ENCODE peak calls at places on chromosomes 16 and 17, in seven cellular contexts. R, P, K, C, H, L and X are unnamed samples.
A peak's percentile ranks its signal among the peaks of the same experiment; 100 is the strongest.

GRCh38 chr16:73337897-73338296 is 290.0 kb upstream of the ZFHX3 start:
- DNase-seq in C (no peak), P (no peak), L (no peak), H (no peak), R (no peak), K (no peak), X (no peak)

GRCh38 chr17:71398706-71399620 is 721.9 kb upstream of the SOX9 start:
- DNase-seq in L (no peak), H (no peak), C (no peak), K (no peak), R (no peak), P (no peak), X (no peak)

GRCh38 chr16:1763521-1764511 is 7.5 kb downstream of the NME3 start:
- DNase-seq in R (peak; percentile 75), L (no peak), C (no peak), H (no peak), K (no peak), P (no peak), X (no peak)

GRCh38 chr17:16322636-16323035 is 30.6 kb downstream of the CENPV start:
- DNase-seq in C (no peak), P (no peak), L (no peak), K (no peak), H (no peak), R (no peak), X (no peak)

GRCh38 chr16:17289050-17289449 is 181.7 kb downstream of the XYLT1 start:
- DNase-seq in P (no peak), C (no peak), L (no peak), H (no peak), R (no peak), K (no peak), X (no peak)

GRCh38 chr17:20926532-20926931 is 116.3 kb downstream of the USP22 start:
- DNase-seq in P (no peak), R (no peak), H (no peak), C (no peak), K (no peak), L (no peak), X (no peak)

GRCh38 chr17:39823407-39824054 is 40.6 kb downstream of the IKZF3 start:
- DNase-seq in R (no peak), P (no peak), K (no peak), L (no peak), H (no peak), C (no peak), X (no peak)

GRCh38 chr16:59060212-59060611 is 326.1 kb upstream of the GOT2 start:
- DNase-seq in P (no peak), H (no peak), L (no peak), K (no peak), C (no peak), R (no peak), X (no peak)

GRCh38 chr16:59633996-59634579 is 900.0 kb upstream of the GOT2 start:
- DNase-seq in C (no peak), P (no peak), R (no peak), K (no peak), L (no peak), H (no peak), X (no peak)

GRCh38 chr17:48961516-48962233 is 6.7 kb downstream of the GIP start:
- DNase-seq in R (no peak), K (peak; percentile 78), H (no peak), C (peak; percentile 86), P (no peak), L (no peak), X (no peak)

GRCh38 chr17:44499722-44500121 is 3.5 kb downstream of the GPATCH8 start:
- DNase-seq in P (no peak), R (no peak), C (no peak), H (no peak), L (no peak), K (no peak), X (no peak)

GRCh38 chr16:57618306-57619132 is 9.9 kb upstream of the ADGRG1 start:
- DNase-seq in H (no peak), K (no peak), C (no peak), P (peak; percentile 43), R (no peak), L (peak; percentile 78), X (peak; percentile 64)

DNA sequence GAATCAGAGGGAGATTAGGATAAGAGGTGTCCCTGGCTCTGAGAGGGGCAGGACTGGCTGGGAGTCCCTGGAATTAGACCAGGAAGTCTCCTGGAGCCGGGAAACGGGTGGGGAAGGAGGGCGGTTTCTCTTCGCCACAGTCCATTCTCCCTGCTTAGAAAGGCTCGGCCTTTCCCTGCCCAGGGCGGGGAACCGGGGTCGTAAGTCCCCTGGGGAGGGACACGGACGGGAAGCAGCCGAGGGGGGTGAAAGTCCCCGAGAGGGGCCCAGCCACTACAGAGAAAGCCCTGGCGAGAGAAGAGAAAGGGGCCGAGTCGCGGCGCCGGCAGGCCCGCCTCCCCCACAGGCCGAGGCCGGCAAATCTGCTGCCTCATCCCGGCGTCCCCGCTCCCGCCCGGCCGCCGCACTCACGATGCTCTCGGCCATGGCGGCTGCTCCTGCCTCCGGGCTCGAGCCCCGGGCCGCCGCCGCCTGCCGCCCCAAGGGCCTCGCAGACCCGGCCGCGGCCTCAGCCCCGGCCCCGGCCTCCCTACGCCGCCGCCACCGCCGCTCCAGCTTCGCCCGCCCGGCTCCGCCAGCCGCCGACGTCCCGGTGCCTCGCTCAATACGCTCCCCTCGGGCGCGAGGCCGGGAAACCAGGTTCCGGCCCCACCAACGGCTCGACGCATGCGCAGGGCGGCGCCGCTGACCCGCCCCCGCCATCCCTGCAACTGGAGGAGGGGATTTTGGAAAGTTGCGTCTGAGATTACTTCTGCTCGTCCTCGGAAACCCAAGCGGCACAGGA is at the start of the genes NPLOC4 and TSPAN10:
- DNase-seq in H (peak; percentile 87), L (peak; percentile 93), P (peak; percentile 94), C (peak; percentile 98), R (peak; percentile 100), K (peak; percentile 71), X (peak; percentile 92)
- TF ChIP-seq EP300 in H (no peak), L (no peak), P (no peak), C (no peak), R (peak; percentile 5), K (peak; percentile 73), X (no peak)

GRCh38 chr17:72792771-72793170 is 299.7 kb downstream of the SLC39A11 start:
- DNase-seq in R (peak; percentile 77), K (no peak), P (no peak), C (no peak), L (no peak), H (no peak), X (no peak)

GRCh38 chr17:72795941-72796340 is 296.5 kb downstream of the SLC39A11 start:
- DNase-seq in K (no peak), H (no peak), L (no peak), P (no peak), R (no peak), C (no peak), X (no peak)

GRCh38 chr17:72790194-72790593 is 302.3 kb downstream of the SLC39A11 start:
- DNase-seq in R (no peak), P (no peak), C (no peak), L (no peak), H (no peak), K (no peak), X (no peak)

GRCh38 chr17:72797142-72797541 is 295.3 kb downstream of the SLC39A11 start:
- DNase-seq in K (no peak), C (no peak), H (no peak), L (no peak), P (no peak), R (no peak), X (no peak)

GRCh38 chr17:72794152-72794551 is 298.3 kb downstream of the SLC39A11 start:
- DNase-seq in P (no peak), K (no peak), L (no peak), H (no peak), C (no peak), R (no peak), X (no peak)
- H3K9me3 ChIP-seq in P (peaks cover 2% of the 10 kb centered on the region), K (peaks cover 6% of the 10 kb centered on the region), L (peaks cover 8% of the 10 kb centered on the region), H (no peaks in the 10 kb centered on the region), C (peaks cover 29% of the 10 kb centered on the region), R (no peaks in the 10 kb centered on the region), X (peaks cover 25% of the 10 kb centered on the region)

GRCh38 chr17:80265205-80266068 is 4.8 kb downstream of the RNF213 start:
- DNase-seq in L (no peak), H (no peak), C (no peak), R (no peak), P (no peak), K (no peak), X (no peak)
- TF ChIP-seq EP300 in L (no peak), H (no peak), C (no peak), R (no peak), P (no peak), K (no peak), X (no peak)

DNA sequence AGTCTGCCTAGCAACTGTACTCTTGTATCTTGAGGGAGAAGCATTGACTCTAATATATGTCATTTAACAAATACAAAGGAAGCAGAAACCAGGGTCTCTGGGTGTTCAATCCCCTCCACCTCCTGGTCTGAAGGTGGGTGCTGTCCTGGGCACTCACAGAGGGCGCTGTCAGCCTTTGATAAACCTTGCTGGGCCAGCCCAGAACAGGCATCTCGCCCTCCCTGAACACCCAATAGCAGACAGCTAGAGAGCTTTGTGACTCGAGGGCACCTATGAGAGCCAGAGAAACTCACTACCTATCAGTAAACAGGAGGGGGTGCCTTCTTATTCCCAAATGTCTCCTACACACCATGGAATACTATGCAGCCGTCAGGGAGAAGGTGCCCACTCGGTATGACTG is 6.4 kb upstream of the PIPOX start:
- DNase-seq in K (no peak), H (no peak), P (no peak), C (no peak), R (no peak), L (no peak), X (no peak)
- H3K9me3 ChIP-seq in K (peaks cover 10% of the 10 kb centered on the region), H (no peaks in the 10 kb centered on the region), P (no peaks in the 10 kb centered on the region), C (peaks cover 44% of the 10 kb centered on the region), R (peaks cover 10% of the 10 kb centered on the region), L (no peaks in the 10 kb centered on the region), X (peaks cover 17% of the 10 kb centered on the region)

GRCh38 chr17:81058263-81058871 is 23.4 kb downstream of the BAIAP2 start:
- DNase-seq in P (no peak), H (no peak), R (no peak), C (no peak), L (no peak), K (no peak), X (no peak)

GRCh38 chr17:81057777-81058176 is 22.8 kb downstream of the BAIAP2 start:
- DNase-seq in P (no peak), C (no peak), H (no peak), K (no peak), L (no peak), R (peak; percentile 65), X (no peak)

GRCh38 chr17:81059026-81059425 is 24.1 kb downstream of the BAIAP2 start:
- DNase-seq in P (no peak), C (no peak), R (no peak), K (no peak), L (no peak), H (no peak), X (no peak)

GRCh38 chr17:81056352-81056751 is 21.4 kb downstream of the BAIAP2 start:
- DNase-seq in C (no peak), L (no peak), K (no peak), P (no peak), H (no peak), R (no peak), X (no peak)

DNA sequence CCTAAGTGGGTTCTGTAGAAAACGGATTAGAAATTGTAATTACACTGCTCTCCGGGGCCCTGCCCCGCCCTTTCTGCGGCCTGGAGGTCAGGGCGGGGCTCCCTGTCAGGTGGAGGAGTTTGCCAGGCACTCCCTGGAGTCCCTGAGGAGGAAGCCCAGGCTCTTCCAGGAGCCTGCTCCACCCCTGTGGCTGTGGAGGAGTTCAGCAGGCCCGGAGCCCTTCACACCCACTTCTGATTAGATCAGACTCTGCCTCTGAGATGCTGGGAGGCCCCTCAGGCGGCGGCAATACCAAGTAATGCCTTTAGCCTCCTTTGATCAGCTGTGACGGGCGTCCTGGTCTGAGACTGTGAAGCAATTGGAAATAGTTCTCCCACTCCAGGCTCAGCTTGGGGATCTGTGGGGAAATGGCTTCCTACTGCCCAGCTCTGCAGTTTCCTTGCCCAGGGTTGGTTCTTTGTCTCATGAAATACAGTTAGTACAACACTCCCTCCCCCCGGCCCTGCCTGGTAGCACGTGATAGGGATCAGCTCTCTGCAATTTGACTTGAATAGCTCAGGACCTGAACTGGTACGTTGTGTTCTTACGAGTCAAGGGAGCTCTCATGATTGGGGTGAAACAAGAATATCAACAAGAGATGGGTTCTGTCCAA is 22.3 kb downstream of the BAIAP2 start:
- DNase-seq in R (peak; percentile 84), C (peak; percentile 45), K (no peak), H (no peak), L (peak; percentile 89), P (peak; percentile 93), X (peak; percentile 84)
- TF ChIP-seq EP300 in R (no peak), C (no peak), K (no peak), H (no peak), L (no peak), P (peak; percentile 92), X (no peak)